ENCODE peak calls at places on chromosomes 6 and 20, in six cellular contexts. X is mesendoderm, L is mesenchymal stem cell, O is H1, Y is trophoblast cell, C is IMR-90. P is an unnamed sample.

GRCh38 chr20:20781029-20781428 is 68.6 kb upstream of the RALGAPA2 start:
- DNase-seq in X (no peak), L (no peak), O (no peak), Y (no peak), C (no peak), P (no peak)

GRCh38 chr6:11341867-11342266 is 109.4 kb upstream of the NEDD9 start:
- DNase-seq in X (no peak), L (peak; percentile 41), O (no peak), Y (peak; percentile 53), C (peak; percentile 52), P (no peak)

GRCh38 chr20:4468114-4468513 is 253.6 kb upstream of the PRND start:
- DNase-seq in X (no peak), L (no peak), O (no peak), Y (peak; percentile 64), C (peak; percentile 8), P (no peak)

GRCh38 chr6:161128680-161129196 is 137.2 kb downstream of the MAP3K4 start:
- DNase-seq in X (no peak), L (peak; percentile 56), O (no peak), Y (peak; percentile 18), C (peak; percentile 98), P (no peak)

GRCh38 chr6:130070306-130070705 is 51.9 kb downstream of the L3MBTL3 start:
- DNase-seq in X (no peak), L (no peak), O (no peak), Y (no peak), C (no peak), P (no peak)

GRCh38 chr20:58891076-58891685 is 38.7 kb downstream of the GNAS start:
- DNase-seq in X (peak; percentile 81), L (peak; percentile 80), O (no peak), Y (peak; percentile 71), C (peak; percentile 52), P (peak; percentile 85)

GRCh38 chr20:46311719-46312074 is 3.4 kb upstream of the CDH22 start:
- DNase-seq in X (no peak), L (no peak), O (no peak), Y (no peak), C (no peak), P (no peak)

GRCh38 chr6:144897441-144897921 is 612.3 kb downstream of the UTRN start:
- DNase-seq in X (peak; percentile 26), L (peak; percentile 52), O (no peak), Y (peak; percentile 8), C (peak; percentile 87), P (no peak)

GRCh38 chr6:7121704-7122241 is 14.0 kb downstream of the RREB1 start:
- DNase-seq in X (no peak), L (no peak), O (no peak), Y (no peak), C (no peak), P (no peak)

GRCh38 chr20:64159711-64160110 is 4.5 kb upstream of the MYT1 start:
- DNase-seq in X (no peak), L (no peak), O (no peak), Y (no peak), C (no peak), P (no peak)

GRCh38 chr20:25279403-25279802 is 31.5 kb downstream of the PYGB start:
- DNase-seq in X (no peak), L (no peak), O (no peak), Y (no peak), C (no peak), P (no peak)

GRCh38 chr20:38935285-38935684 is 9.1 kb downstream of the FAM83D start:
- DNase-seq in X (peak; percentile 35), L (peak; percentile 51), O (no peak), Y (peak; percentile 34), C (no peak), P (no peak)

GRCh38 chr6:109713097-109713496 is 22.0 kb downstream of the FIG4 start:
- DNase-seq in X (no peak), L (no peak), O (no peak), Y (no peak), C (no peak), P (no peak)

GRCh38 chr20:63944078-63944941 is 11.9 kb downstream of the UCKL1 start:
- DNase-seq in X (no peak), L (no peak), O (no peak), Y (no peak), C (no peak), P (no peak)

GRCh38 chr6:33205172-33206026 is 944 bp downstream of the HSD17B8 start:
- DNase-seq in X (peak; percentile 86), L (peak; percentile 59), O (no peak), Y (peak; percentile 46), C (peak; percentile 64), P (no peak)

GRCh38 chr20:19376451-19376971 is 164.1 kb downstream of the SLC24A3 start:
- DNase-seq in X (no peak), L (no peak), O (no peak), Y (no peak), C (no peak), P (no peak)

GRCh38 chr20:41290804-41291389 is 26.6 kb downstream of the ZHX3 start:
- DNase-seq in X (no peak), L (no peak), O (no peak), Y (peak; percentile 7), C (no peak), P (no peak)

GRCh38 chr6:163183791-163184190 is 230.7 kb upstream of the QKI start:
- DNase-seq in X (no peak), L (no peak), O (no peak), Y (peak; percentile 47), C (no peak), P (no peak)

GRCh38 chr6:137112067-137112355 is 61.4 kb downstream of the IL22RA2 start:
- DNase-seq in X (no peak), L (peak; percentile 24), O (no peak), Y (peak; percentile 86), C (peak; percentile 36), P (no peak)

GRCh38 chr20:63005862-63006564 is 751 bp downstream of the BHLHE23 start:
- DNase-seq in X (peak; percentile 40), L (peak; percentile 22), O (no peak), Y (peak; percentile 3), C (peak; percentile 10), P (no peak)

GRCh38 chr6:32108094-32108627 is 977 bp downstream of the TNXB start:
- DNase-seq in X (no peak), L (peak; percentile 66), O (no peak), Y (no peak), C (peak; percentile 21), P (no peak)

GRCh38 chr20:50658804-50659380 is 32.5 kb downstream of the RIPOR3 start:
- DNase-seq in X (no peak), L (no peak), O (no peak), Y (peak; percentile 67), C (no peak), P (no peak)

GRCh38 chr6:84916704-84917103 is 152.3 kb upstream of the TBX18 start:
- DNase-seq in X (no peak), L (no peak), O (no peak), Y (no peak), C (no peak), P (no peak)

GRCh38 chr6:43163899-43164298 is 7.2 kb upstream of the SRF start:
- DNase-seq in X (no peak), L (no peak), O (no peak), Y (no peak), C (no peak), P (no peak)

GRCh38 chr6:168535711-168536110 is 94.7 kb downstream of the SMOC2 start:
- DNase-seq in X (no peak), L (no peak), O (no peak), Y (no peak), C (no peak), P (no peak)

GRCh38 chr6:16635810-16636602 is 125.3 kb downstream of the ATXN1 start:
- DNase-seq in X (peak; percentile 80), L (peak; percentile 83), O (peak; percentile 33), Y (peak; percentile 22), C (peak; percentile 66), P (no peak)

GRCh38 chr6:12572884-12573824 is 143.4 kb upstream of the PHACTR1 start:
- DNase-seq in X (peak; percentile 94), L (peak; percentile 55), O (no peak), Y (peak; percentile 44), C (peak; percentile 79), P (no peak)

GRCh38 chr6:94510877-94511276 is 1066.5 kb upstream of the MANEA start:
- DNase-seq in X (no peak), L (no peak), O (no peak), Y (no peak), C (no peak), P (no peak)

GRCh38 chr6:125611573-125612399 is 137.6 kb upstream of the HEY2 start:
- DNase-seq in X (peak; percentile 55), L (peak; percentile 6), O (no peak), Y (no peak), C (no peak), P (peak; percentile 29)

DNA sequence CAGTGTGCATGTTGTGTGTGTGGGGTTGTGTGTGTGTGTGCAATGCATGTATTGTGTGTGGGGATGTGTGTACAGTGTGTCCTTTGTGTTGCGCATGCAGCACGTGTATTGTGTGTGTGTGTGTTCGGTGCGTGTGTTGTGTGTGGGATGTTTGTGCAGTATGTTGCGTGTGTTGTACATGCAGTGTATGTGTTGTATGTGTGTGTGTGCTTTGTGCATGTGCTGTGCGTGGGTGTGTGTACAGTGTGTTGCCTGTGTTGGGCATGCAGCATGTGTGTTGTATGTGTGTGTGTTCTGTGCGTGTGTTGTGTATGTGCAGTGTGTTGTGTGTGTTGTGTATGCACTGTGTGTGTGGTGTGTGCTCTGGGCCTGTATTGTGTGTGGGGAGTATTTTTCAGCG is 52.7 kb downstream of the CDH4 start:
- DNase-seq in X (no peak), L (no peak), O (no peak), Y (no peak), C (no peak), P (no peak)
- H3K23ac ChIP-seq in X (no peak overlapping the region), L (no peak overlapping the region), O (no peak overlapping the region), Y (no peak overlapping the region), C (no peak overlapping the region), P (peak overlapping the region; percentile 82)

DNA sequence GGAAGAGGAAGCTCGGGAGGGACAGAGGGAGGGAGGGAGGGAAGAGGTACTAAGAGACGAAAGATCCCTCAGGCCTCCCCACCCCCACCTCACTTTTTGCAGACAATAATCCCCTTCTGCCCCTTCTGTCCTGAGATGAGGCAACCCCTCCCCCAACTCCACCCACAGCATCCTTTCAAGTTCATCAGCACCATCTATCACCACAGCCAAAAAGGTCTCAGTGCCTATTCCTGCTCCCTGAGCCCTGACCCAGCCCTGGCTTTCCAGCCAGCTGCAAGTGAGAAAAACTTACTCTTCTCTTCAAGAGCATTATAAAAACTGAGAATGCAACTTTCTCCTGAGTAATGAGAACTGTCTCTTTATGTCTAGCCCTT is 133.2 kb upstream of the LRFN2 start:
- DNase-seq in X (peak; percentile 50), L (no peak), O (no peak), Y (no peak), C (no peak), P (no peak)
- H3K4me3 ChIP-seq in X (no peak overlapping the region), L (no peak overlapping the region), O (no peak overlapping the region), Y (no peak overlapping the region), C (no peak overlapping the region), P (no peak overlapping the region)

DNA sequence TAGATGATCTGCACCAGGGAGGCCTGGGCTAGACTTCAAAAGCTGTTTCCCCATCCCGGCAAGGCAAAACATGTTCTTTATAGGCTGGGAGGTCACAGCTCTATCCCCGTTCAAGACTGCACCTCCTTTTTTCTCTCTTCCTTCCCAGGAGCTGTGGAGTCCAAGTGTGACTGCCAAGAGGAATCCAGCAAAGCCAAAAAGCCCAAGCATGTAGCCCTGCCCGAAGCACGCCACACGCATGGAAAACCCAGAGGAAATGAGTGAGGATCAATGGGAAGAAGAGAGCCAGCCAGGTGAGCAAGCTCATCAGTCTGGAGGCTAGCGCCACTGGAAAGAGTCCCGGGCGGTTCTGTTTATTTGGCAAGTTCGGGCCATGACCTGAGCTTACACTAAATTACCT is 240.4 kb downstream of the PRL start:
- DNase-seq in X (no peak), L (no peak), O (no peak), Y (no peak), C (no peak), P (no peak)
- H3K18ac ChIP-seq in X (no peak overlapping the region), L (no peak overlapping the region), O (no peak overlapping the region), Y (no peak overlapping the region), C (no peak overlapping the region), P (no peak overlapping the region)

GRCh38 chr20:17667445-17667844 is 14.6 kb downstream of the RRBP1 start:
- DNase-seq in X (no peak), L (no peak), O (no peak), Y (no peak), C (no peak), P (no peak)
- H3K23ac ChIP-seq in X (no peak overlapping the region), L (no peak overlapping the region), O (no peak overlapping the region), Y (peak overlapping the region; percentile 85), C (no peak overlapping the region), P (no peak overlapping the region)

P was measured in neuronal stem cell.